ENCODE peak calls at places on chromosome 7, in ten cellular contexts. M is KBM-7; X is stomach; C is COLO829; G is stimulated activated CD4-positive, alpha-beta T cell treated with anti-CD3 and anti-CD28 coated beads, Interleukin-4, amount 100 ng/mL, for 48 hours; I is dermis microvascular lymphatic vessel endothelial cell; U is NCI-H69; O is EH; B is HTR-8/SVneo; L is nephron progenitor cell. E is an unnamed sample.

GRCh38 chr7:47893238-47893637 is 55.0 kb downstream of the PKD1L1 start:
- DNase-seq in I (no peak), B (peak; percentile 41), O (no peak), M (peak; percentile 6), G (no peak), U (peak; percentile 56), X (no peak), C (no peak), L (peak; percentile 42), E (no peak)

GRCh38 chr7:77367976-77368375 is 48.2 kb downstream of the GSAP start:
- DNase-seq in O (no peak), U (peak; percentile 33), L (no peak), I (no peak), X (no peak), G (no peak), C (no peak), M (no peak), B (no peak), E (no peak)

GRCh38 chr7:142000244-142000643 is 4.6 kb downstream of the MGAM start:
- DNase-seq in X (no peak), G (no peak), O (no peak), B (no peak), I (no peak), L (no peak), M (no peak), U (no peak), C (no peak), E (no peak)

GRCh38 chr7:110544199-110544598 is 546.7 kb upstream of the LRRN3 start:
- DNase-seq in O (peak; percentile 74), I (no peak), U (no peak), C (no peak), G (no peak), B (no peak), X (no peak), M (no peak), L (no peak), E (no peak)

GRCh38 chr7:73721237-73721848 is 1.9 kb upstream of the STX1A start:
- DNase-seq in L (no peak), C (no peak), U (peak; percentile 94), B (no peak), X (peak; percentile 90), O (no peak), G (no peak), I (no peak), M (no peak), E (no peak)

GRCh38 chr7:139231513-139232376 is 708 bp downstream of the UBN2 start:
- DNase-seq in G (peak; percentile 4), O (peak; percentile 52), L (peak; percentile 57), B (peak; percentile 26), I (no peak), C (peak; percentile 25), U (peak; percentile 68), M (peak; percentile 47), X (peak; percentile 27), E (no peak)

GRCh38 chr7:159027091-159027802 is 117.4 kb downstream of the VIPR2 start:
- DNase-seq in O (no peak), B (peak; percentile 34), X (no peak), G (no peak), U (peak; percentile 49), I (no peak), M (no peak), C (no peak), L (no peak), E (no peak)

GRCh38 chr7:99693427-99694200 is 13.8 kb upstream of the CYP3A5 start:
- DNase-seq in G (no peak), U (peak; percentile 57), B (no peak), I (no peak), C (no peak), X (peak; percentile 66), O (no peak), L (peak; percentile 25), M (peak; percentile 17), E (no peak)

GRCh38 chr7:122970740-122971725 is 24.5 kb downstream of the TAS2R16 start:
- DNase-seq in L (no peak), U (peak; percentile 89), O (no peak), X (no peak), C (no peak), B (no peak), I (no peak), G (no peak), M (no peak), E (no peak)

E was measured in pulmonary artery endothelial cell.